ENCODE peak calls at places on chromosomes 7 and 10, in eight cellular contexts. L is GM23248, U is neuronal stem cell, O is AG10803, S is small intestine, Y is HFF-Myc, M is HCT116, X is ovary. K is an unnamed sample.

GRCh38 chr10:43102063-43102828 is 25.4 kb downstream of the RET start:
- DNase-seq in L (no peak), U (no peak), O (no peak), S (no peak), Y (no peak), M (no peak), X (no peak), K (no peak)

GRCh38 chr10:97318772-97319651 is at the start of gene FRAT1:
- DNase-seq in L (peak), U (peak), O (peak), S (peak), Y (peak), M (peak), X (peak), K (peak)

GRCh38 chr7:17385612-17386011 is 87.2 kb downstream of the AHR start:
- DNase-seq in L (no peak), U (no peak), O (no peak), S (no peak), Y (no peak), M (no peak), X (no peak), K (no peak)

GRCh38 chr7:87213801-87214200 is 5.7 kb downstream of the TMEM243 start:
- DNase-seq in L (peak), U (no peak), O (peak), S (no peak), Y (no peak), M (no peak), X (no peak), K (no peak)

GRCh38 chr7:5612695-5613094 is 168.8 kb downstream of the RNF216 start:
- DNase-seq in L (no peak), U (no peak), O (no peak), S (no peak), Y (no peak), M (no peak), X (no peak), K (no peak)

GRCh38 chr7:50226669-50227068 is 77.8 kb upstream of the IKZF1 start:
- DNase-seq in L (no peak), U (no peak), O (no peak), S (no peak), Y (no peak), M (no peak), X (no peak), K (no peak)

GRCh38 chr10:84525120-84525806 is 196.9 kb downstream of the CCSER2 start:
- DNase-seq in L (no peak), U (no peak), O (no peak), S (no peak), Y (no peak), M (no peak), X (no peak), K (no peak)

GRCh38 chr7:64951250-64951848 is 39.5 kb downstream of the ZNF117 start:
- DNase-seq in L (peak), U (peak), O (peak), S (peak), Y (peak), M (peak), X (no peak), K (peak)

GRCh38 chr7:216360-217300 is 24.3 kb downstream of the FAM20C start:
- DNase-seq in L (no peak), U (no peak), O (peak), S (no peak), Y (no peak), M (no peak), X (no peak), K (no peak)

GRCh38 chr7:91434821-91435220 is 170.6 kb downstream of the FZD1 start:
- DNase-seq in L (peak), U (no peak), O (peak), S (no peak), Y (no peak), M (no peak), X (no peak), K (peak)

GRCh38 chr10:97920865-97921264 is 71.2 kb downstream of the GOLGA7B start:
- DNase-seq in L (no peak), U (no peak), O (no peak), S (no peak), Y (no peak), M (no peak), X (no peak), K (no peak)

DNA sequence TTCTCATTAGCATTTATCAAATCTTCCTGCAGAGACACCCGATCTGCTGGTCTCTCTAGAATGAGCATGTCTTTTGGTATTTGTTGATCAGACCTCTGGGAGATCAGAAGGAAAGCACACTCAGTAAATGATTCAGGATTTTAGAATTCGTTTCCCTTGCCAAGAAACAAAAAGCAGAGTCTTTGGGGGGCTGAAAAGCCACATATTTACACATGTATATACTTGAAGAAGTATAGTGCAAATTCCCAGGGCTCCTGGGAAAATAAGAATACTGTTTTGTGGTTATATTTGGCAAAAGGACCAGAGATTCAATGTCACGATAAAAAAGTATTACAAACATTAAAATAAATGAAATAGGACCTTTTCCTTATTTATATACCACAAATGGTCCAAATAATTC is 100.2 kb downstream of the AGMO start:
- DNase-seq in L (peak), U (no peak), O (peak), S (no peak), Y (peak), M (no peak), X (no peak), K (peak)
- H3K4me3 ChIP-seq in L (peak), U (no peak), O (no peak), S (no peak), Y (no peak), M (no peak), X (no peak), K (no peak)

DNA sequence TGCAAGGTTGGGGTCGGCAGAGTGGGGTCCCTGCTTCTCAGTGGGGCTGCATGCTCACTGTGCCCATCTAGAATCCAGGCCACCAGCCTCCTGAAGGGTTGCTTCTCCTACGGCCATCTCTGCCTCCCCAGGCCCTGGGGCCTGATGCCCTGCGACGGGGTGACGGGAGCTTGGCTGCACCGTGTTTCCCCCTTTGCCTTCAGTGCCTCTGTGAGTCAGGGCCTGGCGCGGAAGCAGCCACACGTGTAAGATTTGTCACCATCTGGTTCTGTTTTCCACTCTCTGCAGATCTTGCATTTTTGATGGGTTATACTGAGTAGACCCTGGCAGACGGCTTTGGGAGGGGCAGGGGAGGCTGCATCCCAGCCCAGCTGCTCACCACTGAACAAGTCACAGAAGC is 7.2 kb downstream of the ADAMTS14 start:
- DNase-seq in L (peak), U (no peak), O (peak), S (no peak), Y (peak), M (no peak), X (no peak), K (peak)
- H3K4me3 ChIP-seq in L (no peak), U (no peak), O (no peak), S (no peak), Y (no peak), M (no peak), X (no peak), K (no peak)

GRCh38 chr10:104329754-104330153 is 8.5 kb downstream of the ITPRIP start:
- DNase-seq in L (peak), U (no peak), O (peak), S (no peak), Y (no peak), M (peak), X (peak), K (peak)

GRCh38 chr10:104328916-104329710 is 9.2 kb downstream of the ITPRIP start:
- DNase-seq in L (peak), U (peak), O (peak), S (no peak), Y (no peak), M (peak), X (peak), K (peak)

GRCh38 chr10:104326991-104327610 is 11.2 kb downstream of the ITPRIP start:
- DNase-seq in L (no peak), U (no peak), O (no peak), S (no peak), Y (no peak), M (no peak), X (no peak), K (no peak)

GRCh38 chr10:104328636-104328915 is 9.7 kb downstream of the ITPRIP start:
- DNase-seq in L (no peak), U (peak), O (no peak), S (no peak), Y (no peak), M (no peak), X (no peak), K (no peak)

GRCh38 chr10:104327745-104328635 is 10.3 kb downstream of the ITPRIP start:
- DNase-seq in L (peak), U (no peak), O (peak), S (no peak), Y (peak), M (no peak), X (peak), K (peak)
- H3K4me3 ChIP-seq in L (peak), U (peak), O (peak), S (no peak), Y (peak), M (peak), X (peak), K (peak)

GRCh38 chr7:66740302-66740979 is at the start of gene RABGEF1:
- DNase-seq in L (peak), U (peak), O (peak), S (peak), Y (peak), M (peak), X (peak), K (peak)

GRCh38 chr7:66741706-66742053 is 1.1 kb downstream of the RABGEF1 start:
- DNase-seq in L (peak), U (no peak), O (peak), S (peak), Y (no peak), M (no peak), X (peak), K (peak)

GRCh38 chr7:66739477-66739876 is 1.1 kb upstream of the RABGEF1 start:
- DNase-seq in L (peak), U (no peak), O (no peak), S (peak), Y (no peak), M (no peak), X (no peak), K (no peak)

GRCh38 chr7:66737667-66738066 is 2.9 kb upstream of the RABGEF1 start:
- DNase-seq in L (no peak), U (no peak), O (no peak), S (no peak), Y (no peak), M (no peak), X (no peak), K (no peak)

GRCh38 chr7:66739953-66740301 is 606 bp upstream of the RABGEF1 start:
- DNase-seq in L (peak), U (no peak), O (no peak), S (peak), Y (no peak), M (no peak), X (no peak), K (peak)
- H3K4me3 ChIP-seq in L (peak), U (peak), O (peak), S (peak), Y (peak), M (peak), X (peak), K (peak)

GRCh38 chr10:118047363-118047719 is 600 bp upstream of the RAB11FIP2 start:
- DNase-seq in L (peak), U (no peak), O (no peak), S (peak), Y (no peak), M (no peak), X (no peak), K (no peak)

GRCh38 chr10:118046491-118047362 is at the start of gene RAB11FIP2:
- DNase-seq in L (peak), U (peak), O (peak), S (peak), Y (peak), M (peak), X (peak), K (peak)

GRCh38 chr10:118045842-118046490 is 775 bp downstream of the RAB11FIP2 start:
- DNase-seq in L (peak), U (no peak), O (peak), S (peak), Y (peak), M (peak), X (peak), K (peak)

GRCh38 chr10:118042827-118043242 is 3.9 kb downstream of the RAB11FIP2 start:
- DNase-seq in L (no peak), U (no peak), O (peak), S (no peak), Y (peak), M (no peak), X (no peak), K (peak)

GRCh38 chr10:118045154-118045841 is 1.4 kb downstream of the RAB11FIP2 start:
- DNase-seq in L (peak), U (no peak), O (no peak), S (no peak), Y (no peak), M (no peak), X (no peak), K (no peak)
- H3K4me3 ChIP-seq in L (peak), U (peak), O (peak), S (peak), Y (peak), M (peak), X (peak), K (peak)

GRCh38 chr10:55310143-55310542 is 509.1 kb upstream of the PCDH15 start:
- DNase-seq in L (no peak), U (no peak), O (no peak), S (no peak), Y (no peak), M (no peak), X (no peak), K (no peak)

DNA sequence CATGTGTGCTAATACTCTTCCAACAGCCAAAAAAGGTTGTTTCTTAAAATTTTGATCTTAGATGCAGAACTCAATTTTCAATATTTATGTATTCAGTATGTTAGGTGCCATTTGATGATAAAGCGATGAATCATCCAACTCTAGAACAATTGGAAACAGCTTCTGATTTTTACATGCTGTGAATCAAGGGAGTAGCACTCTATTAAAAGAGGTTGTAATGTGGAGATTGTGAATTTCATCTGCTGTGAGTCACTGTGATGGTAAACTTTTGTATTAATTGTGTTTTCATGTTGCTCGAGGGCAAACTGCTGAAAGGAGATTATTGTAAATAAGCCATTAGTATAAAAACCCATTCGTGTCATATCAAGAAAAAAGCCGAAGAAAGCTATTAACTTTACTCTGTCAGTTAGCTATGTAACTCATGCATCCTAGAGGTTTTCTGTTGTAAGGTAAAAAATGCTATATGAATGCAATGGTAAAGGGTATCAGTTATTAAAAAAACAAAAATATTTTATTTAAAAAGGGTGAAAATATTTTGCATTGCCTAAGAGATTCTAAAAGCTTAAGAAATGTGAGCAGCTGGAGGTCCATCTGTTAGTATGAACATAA is 510.9 kb upstream of the PCDH15 start:
- DNase-seq in L (peak), U (no peak), O (no peak), S (no peak), Y (peak), M (no peak), X (no peak), K (no peak)
- H3K4me3 ChIP-seq in L (no peak), U (no peak), O (no peak), S (no peak), Y (no peak), M (no peak), X (no peak), K (no peak)

DNA sequence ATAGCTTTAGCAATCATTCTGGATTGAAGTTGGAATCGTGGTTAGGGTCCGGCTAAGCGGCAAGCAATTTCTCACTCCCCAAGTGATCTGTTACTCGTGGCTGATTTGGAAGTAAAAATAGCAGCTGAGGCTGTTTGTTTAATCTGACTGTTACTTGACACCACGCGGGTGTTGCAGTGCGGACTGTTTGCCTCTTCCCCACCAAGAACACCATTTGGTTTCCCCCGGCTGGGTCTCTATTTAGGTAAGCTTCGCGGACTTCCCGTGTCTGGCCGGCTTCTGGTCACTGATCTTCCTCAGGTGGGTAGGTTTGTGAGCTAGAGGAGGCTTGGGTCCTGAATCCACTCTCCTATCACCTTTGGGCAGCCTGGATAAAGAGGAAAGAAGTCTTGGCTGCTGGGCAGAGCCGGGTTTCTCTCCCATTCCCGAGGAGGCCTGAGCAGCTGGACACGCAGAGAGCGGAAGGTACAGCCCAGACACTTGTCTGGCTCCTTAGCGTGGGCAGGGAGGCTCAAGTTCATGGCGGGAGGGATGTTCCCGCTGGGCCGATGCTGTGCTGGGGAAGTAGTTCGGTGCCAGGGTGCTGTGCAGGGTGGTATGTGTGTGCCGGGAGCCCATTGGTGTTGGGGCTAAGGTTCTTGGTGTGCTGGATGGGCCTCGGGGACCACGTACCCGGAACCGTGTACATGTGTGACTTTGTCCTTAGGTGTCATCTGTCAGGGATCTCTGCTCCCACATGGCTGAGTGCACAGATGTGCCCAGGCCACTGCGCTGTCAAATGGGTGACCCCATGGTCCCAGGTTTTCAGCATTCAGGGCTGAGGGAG is at the start of gene C10orf71:
- DNase-seq in L (no peak), U (no peak), O (no peak), S (no peak), Y (no peak), M (no peak), X (no peak), K (no peak)
- H3K4me3 ChIP-seq in L (no peak), U (no peak), O (no peak), S (no peak), Y (no peak), M (no peak), X (no peak), K (no peak)

K was measured in cardiac fibroblast.